ENCODE peak calls at places on chromosomes 4 and X, in four cellular contexts. L, U, A and T are unnamed samples.

GRCh38 chrX:22950278-22951266 is 49.2 kb upstream of the DDX53 start:
- DNase-seq in L (no peak), U (no peak), A (no peak), T (no peak)

GRCh38 chr4:7752649-7753048 is 187.0 kb downstream of the AFAP1 start:
- DNase-seq in L (no peak), U (no peak), A (no peak), T (no peak)

GRCh38 chr4:76895619-76896018 is 2.3 kb downstream of the SOWAHB start:
- DNase-seq in L (no peak), U (no peak), A (no peak), T (no peak)

GRCh38 chr4:182207806-182208483 is 35.3 kb upstream of the TENM3 start:
- DNase-seq in L (no peak), U (no peak), A (no peak), T (no peak)

GRCh38 chrX:72313757-72314156 is 8.0 kb upstream of the CITED1 start:
- DNase-seq in L (no peak), U (no peak), A (no peak), T (no peak)

GRCh38 chr4:71270901-71271300 is 67.9 kb upstream of the SLC4A4 start:
- DNase-seq in L (no peak), U (no peak), A (no peak), T (no peak)

GRCh38 chr4:53119685-53120084 is 246.2 kb downstream of the SCFD2 start:
- DNase-seq in L (no peak), U (no peak), A (no peak), T (no peak)

GRCh38 chrX:63855896-63856295 is 70.9 kb upstream of the ARHGEF9 start:
- DNase-seq in L (no peak), U (no peak), A (no peak), T (no peak)